ENCODE peak calls at places on chromosomes 4 and X, in eight cellular contexts. One of them, this sample, is unnamed.
A peak's percentile ranks its signal among the peaks of the same experiment; 100 is the strongest.

GRCh38 chr4:166169111-166169510 is 296.1 kb downstream of the TLL1 start:
- DNase-seq in suprapubic skin: no peak
- DNase-seq in RWPE1: no peak
- DNase-seq in tibial artery: no peak
- DNase-seq in SK-N-SH: no peak
- DNase-seq in heart left ventricle: no peak
- DNase-seq in effector memory CD4-positive, alpha-beta T cell: no peak
- DNase-seq in GM23338: peak; percentile 56
- DNase-seq in this sample: no peak

GRCh38 chr4:88002786-88003185 is 4.6 kb upstream of the PKD2 start:
- DNase-seq in suprapubic skin: no peak
- DNase-seq in effector memory CD4-positive, alpha-beta T cell: no peak
- DNase-seq in tibial artery: no peak
- DNase-seq in GM23338: no peak
- DNase-seq in SK-N-SH: no peak
- DNase-seq in RWPE1: no peak
- DNase-seq in heart left ventricle: no peak
- DNase-seq in this sample: no peak

GRCh38 chr4:20622701-20623100 is 77.6 kb upstream of the PACRGL start:
- DNase-seq in suprapubic skin: no peak
- DNase-seq in heart left ventricle: no peak
- DNase-seq in GM23338: no peak
- DNase-seq in RWPE1: no peak
- DNase-seq in tibial artery: no peak
- DNase-seq in effector memory CD4-positive, alpha-beta T cell: no peak
- DNase-seq in SK-N-SH: no peak
- DNase-seq in this sample: no peak

GRCh38 chr4:185256444-185256843 is 47.0 kb downstream of the SNX25 start:
- DNase-seq in tibial artery: no peak
- DNase-seq in GM23338: no peak
- DNase-seq in heart left ventricle: no peak
- DNase-seq in RWPE1: peak; percentile 50
- DNase-seq in effector memory CD4-positive, alpha-beta T cell: no peak
- DNase-seq in SK-N-SH: no peak
- DNase-seq in suprapubic skin: no peak
- DNase-seq in this sample: no peak

GRCh38 chr4:151689211-151689991 is 71.4 kb downstream of the GATB start:
- DNase-seq in heart left ventricle: no peak
- DNase-seq in effector memory CD4-positive, alpha-beta T cell: no peak
- DNase-seq in SK-N-SH: no peak
- DNase-seq in tibial artery: no peak
- DNase-seq in suprapubic skin: no peak
- DNase-seq in RWPE1: no peak
- DNase-seq in GM23338: no peak
- DNase-seq in this sample: no peak

GRCh38 chr4:153257151-153257620 is 52.9 kb downstream of the TRIM2 start:
- DNase-seq in GM23338: peak; percentile 74
- DNase-seq in SK-N-SH: peak; percentile 70
- DNase-seq in tibial artery: no peak
- DNase-seq in heart left ventricle: peak; percentile 29
- DNase-seq in effector memory CD4-positive, alpha-beta T cell: no peak
- DNase-seq in RWPE1: no peak
- DNase-seq in suprapubic skin: no peak
- DNase-seq in this sample: peak; percentile 93

GRCh38 chr4:143768007-143768591 is 67.6 kb upstream of the FREM3 start:
- DNase-seq in heart left ventricle: no peak
- DNase-seq in GM23338: no peak
- DNase-seq in suprapubic skin: no peak
- DNase-seq in tibial artery: no peak
- DNase-seq in RWPE1: no peak
- DNase-seq in SK-N-SH: no peak
- DNase-seq in effector memory CD4-positive, alpha-beta T cell: no peak
- DNase-seq in this sample: no peak

GRCh38 chr4:71338846-71339593 is at the start of gene SLC4A4:
- DNase-seq in GM23338: no peak
- DNase-seq in suprapubic skin: no peak
- DNase-seq in effector memory CD4-positive, alpha-beta T cell: no peak
- DNase-seq in RWPE1: peak; percentile 1
- DNase-seq in heart left ventricle: no peak
- DNase-seq in tibial artery: no peak
- DNase-seq in SK-N-SH: no peak
- DNase-seq in this sample: no peak

GRCh38 chr4:71294301-71294700 is 44.5 kb upstream of the SLC4A4 start:
- DNase-seq in tibial artery: no peak
- DNase-seq in effector memory CD4-positive, alpha-beta T cell: no peak
- DNase-seq in SK-N-SH: no peak
- DNase-seq in suprapubic skin: no peak
- DNase-seq in heart left ventricle: no peak
- DNase-seq in RWPE1: no peak
- DNase-seq in GM23338: no peak
- DNase-seq in this sample: no peak

GRCh38 chrX:7108995-7109634 is 38.4 kb upstream of the STS start:
- DNase-seq in heart left ventricle: no peak
- DNase-seq in effector memory CD4-positive, alpha-beta T cell: no peak
- DNase-seq in suprapubic skin: no peak
- DNase-seq in SK-N-SH: no peak
- DNase-seq in RWPE1: no peak
- DNase-seq in GM23338: no peak
- DNase-seq in tibial artery: no peak
- DNase-seq in this sample: no peak
- H3K27ac ChIP-seq in heart left ventricle: peak overlapping the region; percentile 11
- H3K27ac ChIP-seq in effector memory CD4-positive, alpha-beta T cell: no peak overlapping the region
- H3K27ac ChIP-seq in suprapubic skin: no peak overlapping the region
- H3K27ac ChIP-seq in SK-N-SH: no peak overlapping the region
- H3K27ac ChIP-seq in RWPE1: no peak overlapping the region
- H3K27ac ChIP-seq in GM23338: no peak overlapping the region
- H3K27ac ChIP-seq in tibial artery: no peak overlapping the region
- H3K27ac ChIP-seq in this sample: peak overlapping the region; percentile 22

DNA sequence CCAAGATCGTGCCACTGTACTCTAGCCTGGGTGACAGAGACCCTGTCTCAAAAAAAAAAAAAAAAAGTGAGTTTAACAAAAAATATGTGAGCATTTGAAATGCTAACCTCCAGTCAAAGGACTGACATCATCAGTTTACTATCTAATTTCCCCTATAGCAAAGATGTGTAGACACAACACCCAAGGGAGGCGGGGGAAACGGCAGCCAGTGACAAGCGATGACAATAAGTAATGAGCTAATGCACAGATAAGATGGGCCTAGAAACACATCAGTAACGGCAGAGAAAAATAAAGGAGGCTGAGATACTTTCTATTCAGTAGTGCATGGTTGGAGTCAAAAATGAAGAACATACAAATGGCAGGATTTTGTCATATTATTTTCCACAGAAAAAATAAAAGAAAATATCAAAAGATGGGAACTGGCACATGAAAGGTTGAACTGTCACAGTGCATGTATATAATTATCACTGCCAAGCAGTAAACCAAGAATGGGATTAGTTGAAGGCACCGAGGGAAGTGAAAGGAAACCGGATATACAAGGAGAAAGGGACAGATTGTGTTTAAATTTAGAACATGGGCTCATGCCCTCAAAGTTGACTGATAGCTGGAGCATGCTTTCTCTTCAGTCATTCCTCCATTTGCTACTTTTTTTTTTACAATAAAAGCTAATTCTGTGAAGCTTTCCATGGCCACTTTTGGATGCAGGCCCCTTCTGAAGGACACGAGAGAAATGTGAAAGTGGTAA is 41.8 kb downstream of the IGFBP7 start:
- DNase-seq in heart left ventricle: no peak
- DNase-seq in tibial artery: no peak
- DNase-seq in suprapubic skin: no peak
- DNase-seq in RWPE1: no peak
- DNase-seq in GM23338: no peak
- DNase-seq in effector memory CD4-positive, alpha-beta T cell: no peak
- DNase-seq in SK-N-SH: no peak
- DNase-seq in this sample: no peak
- H3K27ac ChIP-seq in heart left ventricle: peak overlapping the region; percentile 66
- H3K27ac ChIP-seq in tibial artery: peak overlapping the region; percentile 76
- H3K27ac ChIP-seq in suprapubic skin: no peak overlapping the region
- H3K27ac ChIP-seq in RWPE1: peak overlapping the region; percentile 18
- H3K27ac ChIP-seq in GM23338: no peak overlapping the region
- H3K27ac ChIP-seq in effector memory CD4-positive, alpha-beta T cell: no peak overlapping the region
- H3K27ac ChIP-seq in SK-N-SH: no peak overlapping the region
- H3K27ac ChIP-seq in this sample: no peak overlapping the region

GRCh38 chrX:41785685-41786084 is 61.7 kb downstream of the GPR82 start:
- DNase-seq in RWPE1: peak; percentile 8
- DNase-seq in heart left ventricle: no peak
- DNase-seq in GM23338: no peak
- DNase-seq in SK-N-SH: no peak
- DNase-seq in tibial artery: no peak
- DNase-seq in effector memory CD4-positive, alpha-beta T cell: no peak
- DNase-seq in suprapubic skin: no peak
- DNase-seq in this sample: no peak

GRCh38 chrX:41779941-41780340 is 56.0 kb downstream of the GPR82 start:
- DNase-seq in RWPE1: no peak
- DNase-seq in SK-N-SH: no peak
- DNase-seq in effector memory CD4-positive, alpha-beta T cell: no peak
- DNase-seq in tibial artery: no peak
- DNase-seq in suprapubic skin: no peak
- DNase-seq in heart left ventricle: no peak
- DNase-seq in GM23338: no peak
- DNase-seq in this sample: no peak

GRCh38 chrX:41779058-41779564 is 55.1 kb downstream of the GPR82 start:
- DNase-seq in effector memory CD4-positive, alpha-beta T cell: no peak
- DNase-seq in heart left ventricle: no peak
- DNase-seq in GM23338: no peak
- DNase-seq in tibial artery: no peak
- DNase-seq in suprapubic skin: no peak
- DNase-seq in SK-N-SH: no peak
- DNase-seq in RWPE1: peak; percentile 37
- DNase-seq in this sample: no peak

GRCh38 chrX:41781500-41781899 is 57.5 kb downstream of the GPR82 start:
- DNase-seq in tibial artery: no peak
- DNase-seq in effector memory CD4-positive, alpha-beta T cell: no peak
- DNase-seq in GM23338: peak; percentile 62
- DNase-seq in RWPE1: peak; percentile 8
- DNase-seq in suprapubic skin: no peak
- DNase-seq in SK-N-SH: peak; percentile 36
- DNase-seq in heart left ventricle: no peak
- DNase-seq in this sample: no peak
- H3K27ac ChIP-seq in tibial artery: no peak overlapping the region
- H3K27ac ChIP-seq in effector memory CD4-positive, alpha-beta T cell: no peak overlapping the region
- H3K27ac ChIP-seq in GM23338: no peak overlapping the region
- H3K27ac ChIP-seq in RWPE1: no peak overlapping the region
- H3K27ac ChIP-seq in suprapubic skin: no peak overlapping the region
- H3K27ac ChIP-seq in SK-N-SH: no peak overlapping the region
- H3K27ac ChIP-seq in heart left ventricle: no peak overlapping the region
- H3K27ac ChIP-seq in this sample: no peak overlapping the region

GRCh38 chr4:26482508-26483462 is 7.5 kb downstream of the CCKAR start:
- DNase-seq in SK-N-SH: no peak
- DNase-seq in heart left ventricle: no peak
- DNase-seq in tibial artery: no peak
- DNase-seq in effector memory CD4-positive, alpha-beta T cell: no peak
- DNase-seq in RWPE1: no peak
- DNase-seq in GM23338: no peak
- DNase-seq in suprapubic skin: no peak
- DNase-seq in this sample: no peak

GRCh38 chr4:26484538-26484937 is 5.7 kb downstream of the CCKAR start:
- DNase-seq in SK-N-SH: no peak
- DNase-seq in tibial artery: no peak
- DNase-seq in effector memory CD4-positive, alpha-beta T cell: no peak
- DNase-seq in suprapubic skin: no peak
- DNase-seq in GM23338: no peak
- DNase-seq in RWPE1: no peak
- DNase-seq in heart left ventricle: no peak
- DNase-seq in this sample: no peak

GRCh38 chr4:26485684-26486083 is 4.6 kb downstream of the CCKAR start:
- DNase-seq in effector memory CD4-positive, alpha-beta T cell: no peak
- DNase-seq in SK-N-SH: no peak
- DNase-seq in GM23338: no peak
- DNase-seq in suprapubic skin: no peak
- DNase-seq in RWPE1: no peak
- DNase-seq in heart left ventricle: no peak
- DNase-seq in tibial artery: no peak
- DNase-seq in this sample: no peak

GRCh38 chr4:26489101-26489669 is 1.1 kb downstream of the CCKAR start:
- DNase-seq in effector memory CD4-positive, alpha-beta T cell: no peak
- DNase-seq in suprapubic skin: no peak
- DNase-seq in RWPE1: no peak
- DNase-seq in GM23338: no peak
- DNase-seq in SK-N-SH: no peak
- DNase-seq in tibial artery: no peak
- DNase-seq in heart left ventricle: no peak
- DNase-seq in this sample: no peak

GRCh38 chr4:26484032-26484515 is 6.2 kb downstream of the CCKAR start:
- DNase-seq in SK-N-SH: no peak
- DNase-seq in suprapubic skin: no peak
- DNase-seq in GM23338: no peak
- DNase-seq in effector memory CD4-positive, alpha-beta T cell: no peak
- DNase-seq in heart left ventricle: no peak
- DNase-seq in tibial artery: no peak
- DNase-seq in RWPE1: no peak
- DNase-seq in this sample: no peak
- H3K27ac ChIP-seq in SK-N-SH: no peak overlapping the region
- H3K27ac ChIP-seq in suprapubic skin: no peak overlapping the region
- H3K27ac ChIP-seq in GM23338: no peak overlapping the region
- H3K27ac ChIP-seq in effector memory CD4-positive, alpha-beta T cell: no peak overlapping the region
- H3K27ac ChIP-seq in heart left ventricle: no peak overlapping the region
- H3K27ac ChIP-seq in tibial artery: no peak overlapping the region
- H3K27ac ChIP-seq in RWPE1: no peak overlapping the region
- H3K27ac ChIP-seq in this sample: no peak overlapping the region

GRCh38 chr4:101065346-101065745 is 282.0 kb downstream of the PPP3CA start:
- DNase-seq in suprapubic skin: no peak
- DNase-seq in GM23338: no peak
- DNase-seq in effector memory CD4-positive, alpha-beta T cell: no peak
- DNase-seq in SK-N-SH: no peak
- DNase-seq in RWPE1: no peak
- DNase-seq in heart left ventricle: no peak
- DNase-seq in tibial artery: no peak
- DNase-seq in this sample: no peak
- H3K27ac ChIP-seq in suprapubic skin: no peak overlapping the region
- H3K27ac ChIP-seq in GM23338: no peak overlapping the region
- H3K27ac ChIP-seq in effector memory CD4-positive, alpha-beta T cell: no peak overlapping the region
- H3K27ac ChIP-seq in SK-N-SH: no peak overlapping the region
- H3K27ac ChIP-seq in RWPE1: no peak overlapping the region
- H3K27ac ChIP-seq in heart left ventricle: no peak overlapping the region
- H3K27ac ChIP-seq in tibial artery: no peak overlapping the region
- H3K27ac ChIP-seq in this sample: peak overlapping the region; percentile 18

DNA sequence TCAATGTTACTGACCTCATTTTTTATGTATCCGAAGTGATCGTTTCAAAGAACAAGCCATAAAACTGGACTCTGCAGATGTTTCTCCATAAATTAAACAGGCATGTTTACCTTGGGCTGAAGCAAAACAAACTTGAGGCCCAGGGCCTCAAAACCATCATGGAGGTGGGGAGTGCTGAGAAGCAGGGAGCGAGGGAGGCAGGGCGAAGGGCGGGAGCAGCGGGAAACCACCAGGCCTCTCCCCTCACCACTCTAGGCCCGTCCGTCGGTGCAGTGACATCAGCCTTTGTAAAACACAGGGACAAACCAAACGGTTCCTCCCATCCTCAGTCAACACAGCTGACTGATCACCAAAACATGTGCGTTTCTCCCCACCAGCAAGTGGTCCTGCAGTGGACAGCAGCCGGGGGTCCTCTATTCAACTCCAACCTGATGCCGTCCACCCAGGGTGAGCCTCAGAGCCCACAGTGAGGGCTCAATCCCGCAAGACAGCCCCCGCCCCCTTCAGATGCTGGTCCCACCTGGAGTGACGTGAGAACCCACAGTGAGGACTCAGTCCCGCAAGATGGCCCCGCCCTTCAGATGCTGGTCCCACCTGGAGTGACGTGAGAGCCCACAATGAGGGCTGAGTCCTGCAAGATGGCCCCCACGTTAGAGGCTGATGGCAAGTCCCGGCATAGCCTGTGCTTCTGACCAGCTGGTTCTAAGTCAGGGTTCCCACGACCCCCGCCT is 103.0 kb upstream of the LRPAP1 start:
- DNase-seq in RWPE1: no peak
- DNase-seq in SK-N-SH: no peak
- DNase-seq in effector memory CD4-positive, alpha-beta T cell: no peak
- DNase-seq in suprapubic skin: no peak
- DNase-seq in heart left ventricle: no peak
- DNase-seq in tibial artery: no peak
- DNase-seq in GM23338: no peak
- DNase-seq in this sample: no peak
- H3K27ac ChIP-seq in RWPE1: no peak overlapping the region
- H3K27ac ChIP-seq in SK-N-SH: no peak overlapping the region
- H3K27ac ChIP-seq in effector memory CD4-positive, alpha-beta T cell: no peak overlapping the region
- H3K27ac ChIP-seq in suprapubic skin: no peak overlapping the region
- H3K27ac ChIP-seq in heart left ventricle: no peak overlapping the region
- H3K27ac ChIP-seq in tibial artery: no peak overlapping the region
- H3K27ac ChIP-seq in GM23338: no peak overlapping the region
- H3K27ac ChIP-seq in this sample: no peak overlapping the region

This sample was measured in caudate nucleus.